ENCODE peak calls at places on chromosomes 3 and 15, in five cellular contexts. H is NCI-H2107, B is vagina, A is keratinocyte, J is fibroblast of lung. I is an unnamed sample.

GRCh38 chr3:186998937-186999368 is 68.6 kb downstream of the ST6GAL1 start:
- DNase-seq in H (no peak), B (no peak), J (no peak), A (no peak), I (no peak)

GRCh38 chr15:28106294-28107110 is 7.4 kb upstream of the OCA2 start:
- DNase-seq in H (no peak), J (no peak), B (no peak), A (no peak), I (no peak)

GRCh38 chr3:28328188-28329151 is 20.1 kb upstream of the ZCWPW2 start:
- DNase-seq in J (peak; percentile 54), H (no peak), B (no peak), A (no peak), I (peak; percentile 48)

GRCh38 chr15:40048155-40048792 is 9.3 kb upstream of the SRP14 start:
- DNase-seq in A (no peak), H (no peak), J (no peak), B (peak; percentile 84), I (peak; percentile 38)

GRCh38 chr15:44264148-44264547 is 24.4 kb upstream of the GOLM2 start:
- DNase-seq in B (no peak), H (no peak), A (no peak), J (no peak), I (no peak)

GRCh38 chr3:39809181-39809994 is at the start of gene MYRIP:
- DNase-seq in A (no peak), H (no peak), J (no peak), B (no peak), I (peak; percentile 81)

GRCh38 chr3:113968986-113969385 is 21.2 kb downstream of the ZDHHC23 start:
- DNase-seq in B (no peak), J (peak; percentile 29), A (no peak), H (no peak), I (no peak)

GRCh38 chr15:75620043-75620775 is 5.3 kb downstream of the SNUPN start:
- DNase-seq in A (no peak), J (peak; percentile 75), B (no peak), H (no peak), I (no peak)

GRCh38 chr3:58666683-58667082 is at the start of gene FAM3D:
- DNase-seq in A (no peak), H (no peak), J (no peak), B (no peak), I (peak; percentile 69)

GRCh38 chr15:51750942-51751686 is at the start of gene TMOD2:
- DNase-seq in B (no peak), H (no peak), J (peak; percentile 29), A (no peak), I (no peak)

GRCh38 chr15:31815411-31816155 is 214.7 kb upstream of the CHRNA7 start:
- DNase-seq in B (no peak), A (no peak), H (no peak), J (no peak), I (no peak)

GRCh38 chr15:25810631-25811077 is 52.5 kb downstream of the ATP10A start:
- DNase-seq in J (no peak), A (no peak), B (no peak), H (no peak), I (no peak)

GRCh38 chr15:82805994-82806406 is at the start of gene FSD2:
- DNase-seq in H (no peak), A (no peak), B (no peak), J (no peak), I (no peak)

GRCh38 chr3:141707741-141708203 is 30.3 kb upstream of the RNF7 start:
- DNase-seq in J (peak; percentile 34), H (no peak), A (no peak), B (no peak), I (peak; percentile 97)

GRCh38 chr15:70512772-70513362 is 250.5 kb downstream of the UACA start:
- DNase-seq in A (no peak), H (no peak), J (peak; percentile 62), B (no peak), I (peak; percentile 34)

GRCh38 chr3:161273589-161274218 is 52.6 kb downstream of the NMD3 start:
- DNase-seq in A (no peak), H (peak; percentile 21), B (no peak), J (peak; percentile 72), I (peak; percentile 50)

GRCh38 chr3:100516843-100517242 is 24.4 kb downstream of the TMEM45A start:
- DNase-seq in B (no peak), H (no peak), J (peak; percentile 23), A (no peak), I (no peak)

GRCh38 chr3:37050242-37050641 is 56.9 kb downstream of the MLH1 start:
- DNase-seq in A (no peak), B (no peak), J (no peak), H (no peak), I (no peak)

GRCh38 chr3:69435274-69436262 is 49.7 kb upstream of the FRMD4B start:
- DNase-seq in J (no peak), H (no peak), B (no peak), A (no peak), I (no peak)

I was measured in endothelial cell of umbilical vein.